ENCODE peak calls at places on chromosomes 13 and 19, in ten cellular contexts. J is HS-5; W is dorsolateral prefrontal cortex; X is EL; S is activated CD8-positive, alpha-beta memory T cell treated with anti-CD3 and anti-CD28 coated beads for 1 hour; B is LHCN-M2; K is type B pancreatic cell; N is ascending aorta; Q is fibroblast of the aortic adventitia; E is CD8-positive, alpha-beta T cell. P is an unnamed sample.

GRCh38 chr13:99311137-99311536 is 3.9 kb upstream of the GPR183 start:
- DNase-seq in J (no peak), W (no peak), X (peak), S (no peak), B (peak), K (no peak), N (no peak), Q (no peak), E (no peak), P (no peak)

GRCh38 chr13:40375522-40376171 is 290.8 kb downstream of the FOXO1 start:
- DNase-seq in J (no peak), W (no peak), X (no peak), S (no peak), B (no peak), K (no peak), N (no peak), Q (peak), E (no peak), P (no peak)

GRCh38 chr13:49563513-49563912 is 21.8 kb downstream of the RCBTB1 start:
- DNase-seq in J (no peak), W (no peak), X (peak), S (no peak), B (no peak), K (no peak), N (no peak), Q (peak), E (no peak), P (no peak)

GRCh38 chr13:113098163-113098732 is 7.3 kb upstream of the F7 start:
- DNase-seq in J (no peak), W (no peak), X (peak), S (no peak), B (peak), K (no peak), N (no peak), Q (peak), E (no peak), P (no peak)

GRCh38 chr19:5343848-5344247 is 3.2 kb upstream of the PTPRS start:
- DNase-seq in J (no peak), W (no peak), X (peak), S (no peak), B (peak), K (no peak), N (no peak), Q (peak), E (no peak), P (no peak)

GRCh38 chr13:88042489-88042888 is 371.3 kb downstream of the SLITRK5 start:
- DNase-seq in J (no peak), W (no peak), X (peak), S (no peak), B (no peak), K (no peak), N (no peak), Q (no peak), E (no peak), P (no peak)

GRCh38 chr19:4297901-4298771 is 4.1 kb downstream of the TMIGD2 start:
- DNase-seq in J (no peak), W (no peak), X (no peak), S (no peak), B (no peak), K (no peak), N (no peak), Q (no peak), E (no peak), P (peak)

GRCh38 chr19:340620-341385 is 3.8 kb downstream of the MIER2 start:
- DNase-seq in J (no peak), W (no peak), X (no peak), S (no peak), B (no peak), K (no peak), N (no peak), Q (no peak), E (no peak), P (no peak)

GRCh38 chr19:35397064-35397463 is 26.2 kb downstream of the GPR42 start:
- DNase-seq in J (no peak), W (no peak), X (no peak), S (no peak), B (no peak), K (no peak), N (no peak), Q (no peak), E (no peak), P (peak)

GRCh38 chr19:32373614-32374295 is 28.3 kb downstream of the ZNF507 start:
- DNase-seq in J (peak), W (no peak), X (peak), S (no peak), B (peak), K (no peak), N (no peak), Q (peak), E (no peak), P (no peak)

GRCh38 chr19:50839712-50840655 is 6.6 kb upstream of the KLK15 start:
- DNase-seq in J (no peak), W (no peak), X (no peak), S (no peak), B (no peak), K (no peak), N (no peak), Q (no peak), E (no peak), P (no peak)

GRCh38 chr19:24063312-24063711 is 23.7 kb upstream of the ZNF254 start:
- DNase-seq in J (no peak), W (no peak), X (no peak), S (no peak), B (no peak), K (no peak), N (no peak), Q (no peak), E (no peak), P (no peak)

GRCh38 chr19:49421039-49421877 is 2.0 kb downstream of the PTH2 start:
- DNase-seq in J (no peak), W (peak), X (peak), S (no peak), B (peak), K (peak), N (no peak), Q (peak), E (no peak), P (peak)

GRCh38 chr19:16938211-16938610 is 49.4 kb downstream of the F2RL3 start:
- DNase-seq in J (no peak), W (no peak), X (no peak), S (no peak), B (no peak), K (no peak), N (no peak), Q (no peak), E (no peak), P (no peak)

P was measured in BE2C.